ENCODE peak calls at places on chromosomes 5 and 9, in seven cellular contexts. L, Y, I, A, N, S and F are unnamed samples.

GRCh38 chr9:93065321-93065720 is 6.8 kb downstream of the SUSD3 start:
- DNase-seq in L (no peak), Y (no peak), I (no peak), A (no peak), N (no peak), S (no peak), F (no peak)

GRCh38 chr9:7169717-7170348 is 412.1 kb downstream of the KDM4C start:
- DNase-seq in L (peak), Y (no peak), I (no peak), A (no peak), N (peak), S (no peak), F (no peak)

GRCh38 chr5:154465169-154465568 is 12.9 kb downstream of the HAND1 start:
- DNase-seq in L (peak), Y (no peak), I (no peak), A (no peak), N (peak), S (no peak), F (peak)

GRCh38 chr9:696332-697090 is 145.0 kb upstream of the DMRT1 start:
- DNase-seq in L (peak), Y (no peak), I (peak), A (no peak), N (peak), S (no peak), F (peak)

GRCh38 chr5:171863928-171864327 is 78.3 kb downstream of the SMIM23 start:
- DNase-seq in L (peak), Y (no peak), I (no peak), A (no peak), N (peak), S (no peak), F (no peak)

GRCh38 chr9:84773023-84773422 is 103.5 kb downstream of the NTRK2 start:
- DNase-seq in L (peak), Y (no peak), I (no peak), A (no peak), N (no peak), S (no peak), F (no peak)

GRCh38 chr9:12774861-12775367 is at the start of gene LURAP1L:
- DNase-seq in L (peak), Y (peak), I (peak), A (no peak), N (peak), S (peak), F (peak)

GRCh38 chr5:180208038-180208434 is 975 bp downstream of the RASGEF1C start:
- DNase-seq in L (no peak), Y (no peak), I (no peak), A (no peak), N (no peak), S (no peak), F (no peak)

GRCh38 chr9:35396560-35397215 is 93.2 kb upstream of the RUSC2 start:
- DNase-seq in L (no peak), Y (no peak), I (no peak), A (no peak), N (no peak), S (peak), F (no peak)

GRCh38 chr5:137148128-137148527 is 351.0 kb downstream of the SPOCK1 start:
- DNase-seq in L (no peak), Y (no peak), I (no peak), A (no peak), N (no peak), S (no peak), F (no peak)

GRCh38 chr9:8651830-8652229 is 852.3 kb upstream of the DMAC1 start:
- DNase-seq in L (no peak), Y (no peak), I (no peak), A (no peak), N (no peak), S (no peak), F (no peak)

GRCh38 chr9:91162784-91163440 is 198.8 kb downstream of the AUH start:
- DNase-seq in L (no peak), Y (no peak), I (peak), A (no peak), N (no peak), S (peak), F (peak)

GRCh38 chr5:179608131-179608581 is 15.3 kb downstream of the HNRNPH1 start:
- DNase-seq in L (peak), Y (no peak), I (no peak), A (peak), N (no peak), S (no peak), F (no peak)

GRCh38 chr9:86075132-86075807 is 24.1 kb downstream of the GOLM1 start:
- DNase-seq in L (no peak), Y (no peak), I (no peak), A (no peak), N (no peak), S (no peak), F (no peak)

GRCh38 chr5:151799407-151799806 is 27.7 kb downstream of the G3BP1 start:
- DNase-seq in L (no peak), Y (no peak), I (no peak), A (no peak), N (peak), S (no peak), F (no peak)

GRCh38 chr5:135832941-135833340 is 1.5 kb upstream of the SLC25A48 start:
- DNase-seq in L (no peak), Y (no peak), I (no peak), A (no peak), N (no peak), S (no peak), F (no peak)

GRCh38 chr5:135308752-135309151 is 90.3 kb downstream of the MACROH2A1 start:
- DNase-seq in L (peak), Y (no peak), I (no peak), A (no peak), N (peak), S (no peak), F (no peak)

GRCh38 chr5:152389209-152389608 is 15.9 kb downstream of the NMUR2 start:
- DNase-seq in L (no peak), Y (no peak), I (no peak), A (no peak), N (no peak), S (no peak), F (no peak)

GRCh38 chr5:148397968-148398595 is 14.3 kb downstream of the FBXO38 start:
- DNase-seq in L (no peak), Y (no peak), I (no peak), A (no peak), N (peak), S (no peak), F (peak)

DNA sequence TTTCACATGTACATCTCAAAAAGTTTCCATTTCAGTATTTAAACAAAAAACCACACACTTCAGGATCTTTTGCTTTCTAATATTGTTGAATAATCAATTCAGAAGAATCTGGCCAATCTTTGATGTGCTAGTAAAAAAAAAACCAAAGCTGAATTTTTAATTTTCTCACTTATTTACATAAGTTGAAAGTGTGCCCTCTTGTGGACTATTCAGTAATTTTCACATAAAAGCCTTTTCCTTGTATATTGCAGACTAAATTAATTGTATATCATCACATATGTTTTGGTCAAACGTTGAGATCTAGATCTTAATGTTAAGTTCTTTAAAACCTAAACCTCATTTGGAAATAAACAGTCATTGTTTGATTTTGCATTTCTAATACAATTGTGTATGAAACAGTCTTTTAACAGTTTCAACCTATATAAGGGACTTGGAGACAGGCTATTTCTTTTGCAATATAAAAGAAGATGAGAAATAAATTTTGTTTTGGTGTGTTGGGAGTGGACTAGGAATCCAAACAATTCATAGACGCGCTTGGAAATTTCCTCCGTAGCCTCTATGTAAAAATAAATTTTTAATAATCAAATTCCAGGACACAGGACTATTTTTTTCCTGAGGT is 68.1 kb downstream of the NIPBL start:
- DNase-seq in L (peak), Y (no peak), I (no peak), A (no peak), N (peak), S (no peak), F (no peak)
- TF ChIP-seq CTCF in L (peak), Y (peak), I (peak), A (peak), N (peak), S (peak), F (peak)

GRCh38 chr9:109182940-109183798 is 16.1 kb upstream of the FRRS1L start:
- DNase-seq in L (peak), Y (peak), I (no peak), A (no peak), N (peak), S (peak), F (peak)
- TF ChIP-seq CTCF in L (peak), Y (peak), I (peak), A (no peak), N (peak), S (no peak), F (peak)

GRCh38 chr5:39201795-39202593 is 17.4 kb downstream of the FYB1 start:
- DNase-seq in L (no peak), Y (no peak), I (no peak), A (no peak), N (no peak), S (no peak), F (no peak)

GRCh38 chr5:39200081-39200480 is 19.3 kb downstream of the FYB1 start:
- DNase-seq in L (no peak), Y (no peak), I (no peak), A (no peak), N (no peak), S (no peak), F (no peak)

GRCh38 chr5:39202594-39203290 is 16.6 kb downstream of the FYB1 start:
- DNase-seq in L (no peak), Y (no peak), I (no peak), A (no peak), N (no peak), S (no peak), F (no peak)

GRCh38 chr5:39199335-39199734 is 20.0 kb downstream of the FYB1 start:
- DNase-seq in L (no peak), Y (no peak), I (no peak), A (no peak), N (no peak), S (no peak), F (no peak)

DNA sequence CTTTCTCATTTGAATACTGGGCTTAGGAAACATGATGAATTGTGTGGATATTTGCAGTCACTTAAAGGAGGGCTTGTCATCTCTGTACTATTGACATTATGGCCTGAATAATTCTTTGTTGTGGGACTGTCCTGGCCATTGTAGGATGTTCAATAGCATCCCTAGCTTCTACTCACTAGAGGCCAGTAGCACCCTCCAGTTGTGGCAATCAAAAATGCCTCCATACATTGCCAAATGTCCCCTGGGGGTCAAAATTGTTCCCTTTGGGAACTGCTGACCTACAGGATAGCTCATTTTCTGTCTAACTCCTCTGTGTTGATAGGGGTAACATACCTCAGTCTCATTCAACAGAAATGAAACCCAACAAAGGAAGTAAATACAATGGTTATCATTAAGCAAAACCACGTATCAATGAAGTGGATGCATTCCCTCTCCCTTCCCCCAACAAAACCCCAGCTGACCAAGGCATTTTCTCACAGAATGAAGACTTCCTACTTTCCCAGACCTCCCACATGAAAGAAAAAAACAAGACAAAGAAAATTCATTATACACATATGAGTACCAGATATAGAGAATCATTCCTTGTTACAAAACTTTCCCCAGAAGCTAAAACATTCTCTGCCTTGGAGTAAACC is 18.1 kb downstream of the FYB1 start:
- DNase-seq in L (no peak), Y (no peak), I (no peak), A (no peak), N (no peak), S (no peak), F (no peak)
- TF ChIP-seq CTCF in L (no peak), Y (no peak), I (no peak), A (no peak), N (no peak), S (no peak), F (no peak)

GRCh38 chr9:17587113-17587512 is 8.2 kb downstream of the SH3GL2 start:
- DNase-seq in L (no peak), Y (peak), I (no peak), A (no peak), N (no peak), S (no peak), F (no peak)
- TF ChIP-seq CTCF in L (no peak), Y (no peak), I (no peak), A (no peak), N (no peak), S (no peak), F (no peak)